ENCODE peak calls at places on chromosomes 4 and X, in eight cellular contexts. N is GM23248; E is mesenchymal stem cell; M is adrenal gland; V is kidney epithelial cell; L is tibial nerve; I is IMR-90; K is CD4-positive, alpha-beta memory T cell. D is an unnamed sample.

GRCh38 chr4:57710053-57710452 is 599.9 kb upstream of the IGFBP7 start:
- DNase-seq in M (no peak), I (no peak), L (no peak), K (no peak), N (no peak), E (no peak), V (no peak), D (no peak)

GRCh38 chrX:151825927-151826471 is 86.7 kb upstream of the MAGEA4 start:
- DNase-seq in L (no peak), K (no peak), E (peak; percentile 3), M (no peak), I (peak; percentile 1), N (peak; percentile 90), V (peak; percentile 10), D (no peak)

GRCh38 chrX:19640693-19641374 is 125.5 kb upstream of the MAP3K15 start:
- DNase-seq in E (no peak), V (no peak), I (no peak), N (no peak), L (no peak), K (no peak), M (no peak), D (no peak)

GRCh38 chr4:6992728-6993655 is 50.2 kb upstream of the TADA2B start:
- DNase-seq in I (peak; percentile 40), L (no peak), E (peak; percentile 47), M (no peak), V (peak; percentile 44), K (no peak), N (peak; percentile 38), D (no peak)

GRCh38 chr4:24912252-24913098 is at the start of gene CCDC149:
- DNase-seq in M (peak; percentile 57), V (no peak), I (peak; percentile 57), L (peak; percentile 17), E (peak; percentile 64), N (peak; percentile 89), K (no peak), D (peak; percentile 48)

GRCh38 chr4:105637409-105638258 is 70.9 kb downstream of the INTS12 start:
- DNase-seq in K (peak; percentile 9), L (peak; percentile 72), N (peak; percentile 10), M (peak; percentile 63), I (peak; percentile 3), E (peak; percentile 46), V (no peak), D (no peak)

GRCh38 chr4:7335363-7336066 is 99.2 kb downstream of the PSAPL1 start:
- DNase-seq in K (no peak), N (peak; percentile 60), I (peak; percentile 4), V (no peak), E (peak; percentile 13), M (peak; percentile 51), L (peak; percentile 43), D (peak; percentile 50)

GRCh38 chrX:130915302-130915701 is 12.3 kb upstream of the ENOX2 start:
- DNase-seq in E (peak; percentile 28), L (no peak), M (no peak), V (no peak), K (no peak), I (peak; percentile 37), N (peak; percentile 30), D (no peak)

GRCh38 chrX:10945463-10945862 is 165.7 kb upstream of the HCCS start:
- DNase-seq in I (no peak), L (no peak), E (no peak), N (peak; percentile 40), V (no peak), M (no peak), K (no peak), D (no peak)

GRCh38 chrX:87571965-87572364 is 54.4 kb downstream of the KLHL4 start:
- DNase-seq in N (no peak), E (peak; percentile 38), V (no peak), L (no peak), M (no peak), K (no peak), I (no peak), D (no peak)

GRCh38 chr4:142238589-142238988 is 602.2 kb downstream of the IL15 start:
- DNase-seq in M (no peak), N (peak; percentile 75), I (peak; percentile 67), L (no peak), K (no peak), V (no peak), E (no peak), D (no peak)

GRCh38 chr4:166143227-166143626 is 270.2 kb downstream of the TLL1 start:
- DNase-seq in V (no peak), I (no peak), K (no peak), N (peak; percentile 27), E (no peak), M (no peak), L (no peak), D (no peak)

GRCh38 chr4:75800972-75801371 is 76.6 kb downstream of the USO1 start:
- DNase-seq in I (peak; percentile 56), L (no peak), M (no peak), N (peak; percentile 55), V (no peak), E (peak; percentile 28), K (no peak), D (no peak)

GRCh38 chrX:13491061-13491460 is 78.3 kb upstream of the EGFL6 start:
- DNase-seq in L (no peak), I (no peak), V (no peak), M (no peak), N (no peak), K (no peak), E (no peak), D (no peak)

GRCh38 chr4:19429684-19430083 is 822.0 kb upstream of the SLIT2 start:
- DNase-seq in N (no peak), M (no peak), E (no peak), K (no peak), L (no peak), I (no peak), V (no peak), D (no peak)

GRCh38 chr4:36316544-36317082 is 35.2 kb downstream of the DTHD1 start:
- DNase-seq in N (no peak), V (no peak), E (no peak), K (no peak), M (no peak), I (peak; percentile 27), L (no peak), D (no peak)

GRCh38 chr4:155599102-155599501 is 67.5 kb upstream of the GUCY1A1 start:
- DNase-seq in V (no peak), M (no peak), K (no peak), I (no peak), L (no peak), N (no peak), E (peak; percentile 36), D (no peak)

GRCh38 chr4:187865914-187866313 is 129.7 kb upstream of the ZFP42 start:
- DNase-seq in K (no peak), I (no peak), N (no peak), M (no peak), L (no peak), E (peak; percentile 3), V (no peak), D (no peak)

GRCh38 chr4:111632752-111633151 is 512.5 kb upstream of the FAM241A start:
- DNase-seq in L (no peak), M (no peak), E (peak; percentile 59), N (peak; percentile 82), I (peak; percentile 53), V (no peak), K (no peak), D (no peak)

GRCh38 chr4:175514174-175514573 is 297.9 kb downstream of the GPM6A start:
- DNase-seq in L (no peak), M (no peak), K (no peak), E (no peak), V (peak; percentile 23), N (no peak), I (no peak), D (no peak)

GRCh38 chr4:14787894-14788293 is 214.4 kb upstream of the CPEB2 start:
- DNase-seq in V (no peak), N (peak; percentile 30), K (no peak), L (no peak), M (no peak), E (peak; percentile 45), I (peak; percentile 13), D (no peak)

GRCh38 chr4:136737066-136737465 is 795.2 kb downstream of the PCDH18 start:
- DNase-seq in K (no peak), I (peak; percentile 36), V (no peak), E (no peak), N (no peak), L (no peak), M (no peak), D (no peak)

GRCh38 chrX:17725176-17725575 is 12.1 kb upstream of the SCML1 start:
- DNase-seq in K (no peak), N (no peak), V (no peak), I (no peak), E (no peak), M (no peak), L (no peak), D (no peak)

GRCh38 chr4:24853142-24853541 is 57.8 kb downstream of the SOD3 start:
- DNase-seq in I (peak; percentile 40), N (no peak), V (no peak), M (no peak), E (peak; percentile 53), L (no peak), K (no peak), D (peak; percentile 48)

GRCh38 chr4:149113804-149114430 is 671.7 kb upstream of the NR3C2 start:
- DNase-seq in E (peak; percentile 22), N (peak; percentile 82), I (peak; percentile 87), M (no peak), V (peak; percentile 31), K (no peak), L (no peak), D (peak; percentile 77)

GRCh38 chrX:48753708-48754107 is 7.8 kb upstream of the GLOD5 start:
- DNase-seq in I (no peak), V (no peak), M (no peak), N (no peak), E (no peak), K (no peak), L (no peak), D (no peak)

GRCh38 chr4:188986271-188986689 is 847.0 kb downstream of the TRIML1 start:
- DNase-seq in E (peak; percentile 92), M (no peak), L (no peak), N (peak; percentile 14), K (no peak), I (peak; percentile 96), V (peak; percentile 41), D (no peak)

GRCh38 chr4:1462009-1462767 is 55.9 kb upstream of the NKX1-1 start:
- DNase-seq in L (no peak), E (no peak), M (peak; percentile 7), N (no peak), I (no peak), V (no peak), K (no peak), D (no peak)
- H3K27me3 ChIP-seq in L (peaks cover 61% of the 10 kb centered on the region), E (peaks cover 28% of the 10 kb centered on the region), M (peaks cover 7% of the 10 kb centered on the region), N (peaks cover 57% of the 10 kb centered on the region), I (peaks cover 70% of the 10 kb centered on the region), V (peaks cover 73% of the 10 kb centered on the region), K (peaks cover 5% of the 10 kb centered on the region), D (peaks cover 4% of the 10 kb centered on the region)

GRCh38 chrX:115562492-115562872 is 1.5 kb downstream of the PLS3 start:
- DNase-seq in L (no peak), N (peak; percentile 59), M (no peak), I (peak; percentile 51), K (no peak), E (peak; percentile 55), V (no peak), D (no peak)
- H3K4me3 ChIP-seq in L (peak overlapping the region; percentile 48), N (peak overlapping the region; percentile 85), M (no peak overlapping the region), I (peak overlapping the region; percentile 99), K (no peak overlapping the region), E (peak overlapping the region; percentile 83), V (peak overlapping the region; percentile 74), D (peak overlapping the region; percentile 67)

GRCh38 chr4:83334425-83335241 is at the start of gene HPSE:
- DNase-seq in M (peak; percentile 73), V (peak; percentile 34), E (peak; percentile 56), L (peak; percentile 64), I (peak; percentile 21), N (peak; percentile 63), K (peak; percentile 67), D (peak; percentile 83)
- H3K27me3 ChIP-seq in M (no peaks in the 10 kb centered on the region), V (no peaks in the 10 kb centered on the region), E (peaks cover 9% of the 10 kb centered on the region), L (peaks cover 11% of the 10 kb centered on the region), I (peaks cover 41% of the 10 kb centered on the region), N (peaks cover 13% of the 10 kb centered on the region), K (no peaks in the 10 kb centered on the region), D (no peaks in the 10 kb centered on the region)

GRCh38 chr4:12723849-12724447 is 760.2 kb downstream of the RAB28 start:
- DNase-seq in L (no peak), K (no peak), N (peak; percentile 15), E (peak; percentile 3), I (no peak), M (no peak), V (no peak), D (no peak)
- H3K4me3 ChIP-seq in L (no peak overlapping the region), K (no peak overlapping the region), N (no peak overlapping the region), E (no peak overlapping the region), I (no peak overlapping the region), M (no peak overlapping the region), V (no peak overlapping the region), D (no peak overlapping the region)